ENCODE peak calls at places on chromosomes 13 and 19, in five cellular contexts. X is brain microvascular endothelial cell, W is body of pancreas, F is upper lobe of right lung, Z is astrocyte of the spinal cord. N is an unnamed sample.

GRCh38 chr19:23521471-23521870 is 126.2 kb upstream of the ZNF91 start:
- DNase-seq in W (no peak), F (no peak), Z (no peak), X (no peak), N (no peak)

GRCh38 chr13:98289339-98289935 is 112.4 kb upstream of the RNF113B start:
- DNase-seq in Z (no peak), W (no peak), F (no peak), X (peak), N (no peak)

GRCh38 chr13:39770514-39770913 is 115.1 kb downstream of the COG6 start:
- DNase-seq in Z (no peak), X (no peak), F (no peak), W (no peak), N (no peak)

GRCh38 chr13:63381078-63381859 is 1965.6 kb upstream of the PCDH20 start:
- DNase-seq in W (no peak), X (no peak), F (no peak), Z (no peak), N (no peak)

GRCh38 chr13:98190889-98191444 is 13.9 kb upstream of the RNF113B start:
- DNase-seq in W (no peak), Z (no peak), X (no peak), F (no peak), N (no peak)

GRCh38 chr19:51891193-51891747 is 3.5 kb upstream of the ZNF577 start:
- DNase-seq in X (no peak), F (no peak), W (no peak), Z (no peak), N (no peak)

GRCh38 chr13:51922771-51923480 is 61.2 kb downstream of the CCDC70 start:
- DNase-seq in F (no peak), Z (no peak), X (no peak), W (no peak), N (no peak)

GRCh38 chr13:75135325-75135825 is 346.6 kb downstream of the TBC1D4 start:
- DNase-seq in F (no peak), Z (peak), W (no peak), X (peak), N (no peak)

GRCh38 chr13:86601351-86601750 is 802.1 kb upstream of the SLITRK6 start:
- DNase-seq in F (no peak), X (no peak), W (no peak), Z (peak), N (no peak)

GRCh38 chr13:95704510-95704909 is 27.6 kb downstream of the DNAJC3 start:
- DNase-seq in Z (no peak), X (peak), W (peak), F (no peak), N (no peak)

GRCh38 chr13:31528758-31529157 is 210.6 kb upstream of the RXFP2 start:
- DNase-seq in W (no peak), X (no peak), F (no peak), Z (no peak), N (no peak)

GRCh38 chr13:93173656-93174055 is 53.0 kb upstream of the GPC6 start:
- DNase-seq in W (no peak), F (no peak), Z (peak), X (no peak), N (no peak)

GRCh38 chr19:52297601-52298358 is 811 bp downstream of the ZNF480 start:
- DNase-seq in F (no peak), X (no peak), W (no peak), Z (no peak), N (no peak)

GRCh38 chr13:113109151-113110047 is 3.8 kb downstream of the F7 start:
- DNase-seq in W (no peak), F (peak), Z (no peak), X (no peak), N (no peak)

GRCh38 chr13:27770809-27771208 is 21.5 kb upstream of the GSX1 start:
- DNase-seq in W (peak), Z (no peak), F (no peak), X (peak), N (peak)

GRCh38 chr19:40178756-40179155 is 12.5 kb upstream of the MAP3K10 start:
- DNase-seq in F (no peak), W (no peak), X (no peak), Z (no peak), N (no peak)

GRCh38 chr13:41006296-41006695 is 12.8 kb downstream of the ELF1 start:
- DNase-seq in F (no peak), W (no peak), X (no peak), Z (no peak), N (no peak)

GRCh38 chr13:46613409-46614049 is 60.6 kb downstream of the LRCH1 start:
- DNase-seq in F (no peak), Z (no peak), X (no peak), W (no peak), N (no peak)

GRCh38 chr19:2252481-2253105 is 3.5 kb downstream of the AMH start:
- DNase-seq in F (no peak), Z (no peak), X (no peak), W (no peak), N (no peak)

GRCh38 chr19:2253106-2254051 is 2.8 kb downstream of the JSRP1 start:
- DNase-seq in X (no peak), Z (no peak), F (no peak), W (no peak), N (no peak)

GRCh38 chr19:2254052-2254872 is 2.0 kb downstream of the JSRP1 start:
- DNase-seq in X (no peak), W (no peak), F (no peak), Z (no peak), N (no peak)

GRCh38 chr19:2255982-2256685 is at the start of gene JSRP1:
- DNase-seq in W (no peak), X (no peak), Z (no peak), F (no peak), N (no peak)

DNA sequence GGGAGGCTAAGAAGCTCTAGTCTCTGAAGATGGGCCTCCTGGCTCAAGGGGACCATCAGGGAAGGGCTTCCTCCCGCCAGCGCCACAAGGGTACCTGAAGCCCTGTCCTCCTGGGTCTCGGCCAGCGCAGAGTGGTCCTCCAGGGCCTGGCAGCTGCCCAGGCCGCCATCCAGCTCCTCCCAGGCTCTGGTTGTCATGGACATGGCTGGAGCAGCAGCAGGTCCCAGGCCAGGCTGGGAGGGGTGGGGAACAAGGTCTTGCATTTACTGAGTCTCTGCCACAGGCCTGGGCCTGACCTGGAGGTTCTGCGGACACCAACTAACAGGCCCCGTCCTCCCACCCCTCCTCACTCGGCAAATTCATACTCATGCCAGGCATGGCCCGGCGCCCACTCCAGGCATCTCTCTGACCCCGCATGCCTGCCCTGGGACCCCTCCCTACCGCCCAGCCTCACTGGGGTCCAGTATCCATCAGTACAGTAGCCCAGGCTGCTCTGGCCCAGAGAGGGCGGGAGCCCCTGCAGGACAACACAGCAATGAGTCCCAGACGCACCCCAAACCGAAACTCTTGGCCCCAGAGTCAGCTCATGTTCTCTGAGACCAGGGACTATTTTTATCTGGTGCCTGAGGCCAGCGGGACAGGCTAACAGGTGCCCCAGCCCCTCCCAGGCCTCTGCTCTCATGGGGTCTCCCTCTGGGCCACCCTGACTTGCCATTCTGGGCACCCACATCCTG is 938 bp downstream of the JSRP1 start:
- DNase-seq in X (no peak), F (no peak), W (no peak), Z (no peak), N (no peak)
- H3K4me3 ChIP-seq in X (no peak), F (no peak), W (no peak), Z (no peak), N (no peak)

GRCh38 chr13:79481685-79482052 is 714 bp downstream of the NDFIP2 start:
- DNase-seq in X (no peak), F (no peak), W (peak), Z (no peak), N (no peak)

GRCh38 chr13:79482271-79482970 is 1.5 kb downstream of the NDFIP2 start:
- DNase-seq in F (no peak), Z (peak), X (no peak), W (no peak), N (no peak)

GRCh38 chr13:79477968-79478367 is 3.0 kb upstream of the NDFIP2 start:
- DNase-seq in Z (no peak), W (no peak), X (no peak), F (no peak), N (no peak)

GRCh38 chr13:79483302-79483701 is 2.3 kb downstream of the NDFIP2 start:
- DNase-seq in W (no peak), X (peak), F (no peak), Z (peak), N (no peak)

GRCh38 chr13:79480954-79481684 is at the start of gene NDFIP2:
- DNase-seq in Z (peak), F (peak), W (peak), X (peak), N (peak)
- TF ChIP-seq CTCF in Z (no peak), F (peak), W (peak), X (peak), N (no peak)

DNA sequence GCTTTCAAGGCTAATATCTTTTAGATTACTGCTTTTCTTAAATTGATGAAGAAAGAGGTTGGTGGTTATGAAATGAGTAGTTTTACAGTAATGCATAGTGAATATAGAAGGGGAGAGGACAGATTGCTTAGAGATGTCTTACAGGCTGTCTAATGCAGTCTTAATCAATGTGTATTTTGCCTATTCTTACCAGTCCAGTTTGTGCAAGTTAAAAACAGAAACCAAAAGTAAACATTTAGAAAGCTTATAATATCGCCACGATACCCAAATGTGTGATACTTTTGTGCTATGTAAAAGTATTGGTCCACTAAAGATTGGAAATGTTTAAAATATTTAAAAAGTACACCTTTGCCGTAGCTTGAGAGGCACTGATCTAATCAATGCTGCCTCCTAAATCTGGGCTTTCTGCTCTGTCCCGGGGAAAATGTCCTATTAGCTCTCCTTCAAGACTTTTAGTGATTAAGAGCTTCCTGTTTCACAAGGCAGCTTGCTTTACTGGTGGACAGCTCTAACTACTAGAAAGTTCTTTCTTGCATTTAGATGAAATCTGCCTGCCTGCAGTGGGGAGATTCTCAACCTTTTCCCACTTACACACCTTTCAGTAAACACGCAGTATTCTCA is 64.7 kb downstream of the DNAJC15 start:
- DNase-seq in F (no peak), X (peak), W (no peak), Z (peak), N (no peak)
- H3K4me3 ChIP-seq in F (peak), X (no peak), W (peak), Z (no peak), N (peak)

GRCh38 chr19:19026299-19026971 is 6.9 kb downstream of the SUGP2 start:
- DNase-seq in Z (no peak), W (no peak), X (no peak), F (no peak), N (peak)
- TF ChIP-seq CTCF in Z (no peak), W (peak), X (peak), F (peak), N (peak)

GRCh38 chr13:83008496-83008895 is 873.8 kb downstream of the SLITRK1 start:
- DNase-seq in W (no peak), F (no peak), X (no peak), Z (no peak), N (no peak)

GRCh38 chr13:83007226-83007625 is 875.0 kb downstream of the SLITRK1 start:
- DNase-seq in W (no peak), Z (no peak), F (no peak), X (no peak), N (no peak)

GRCh38 chr13:83003185-83003584 is 879.1 kb downstream of the SLITRK1 start:
- DNase-seq in F (no peak), Z (no peak), X (no peak), W (no peak), N (no peak)
- H3K4me3 ChIP-seq in F (no peak), Z (no peak), X (no peak), W (no peak), N (no peak)

DNA sequence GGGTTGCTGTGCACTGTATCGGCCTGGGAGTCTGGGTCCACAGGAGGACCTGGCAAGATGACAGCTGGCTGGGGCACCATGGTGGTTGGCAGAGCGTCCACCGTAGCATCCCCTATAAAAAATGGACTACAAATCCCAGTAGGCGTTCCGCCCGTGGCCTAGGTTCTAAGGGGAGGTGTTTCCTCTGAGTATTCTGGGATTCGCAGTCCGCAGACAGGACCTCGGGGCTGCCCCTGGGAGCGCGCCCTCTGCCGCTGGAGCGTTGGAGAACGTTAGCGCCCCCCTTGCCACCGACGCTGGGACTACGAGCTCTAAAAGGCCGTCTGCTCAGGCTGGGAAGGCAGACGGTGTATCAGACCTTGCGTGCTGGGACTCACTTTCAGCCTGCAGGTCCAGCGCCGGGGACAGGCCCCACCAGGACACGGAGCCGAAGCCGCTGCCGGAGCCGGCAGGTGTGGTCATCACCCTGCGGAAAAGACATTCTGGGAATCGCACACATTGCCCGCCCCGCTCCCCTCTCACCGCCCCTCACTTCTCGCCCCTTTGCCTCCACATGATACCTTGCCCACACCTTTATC is 372 bp downstream of the DNAAF3 start:
- DNase-seq in Z (peak), F (peak), W (peak), X (peak), N (peak)
- TF ChIP-seq CTCF in Z (peak), F (peak), W (peak), X (peak), N (peak)

GRCh38 chr19:1286451-1286858 is 782 bp downstream of the EFNA2 start:
- DNase-seq in W (no peak), X (no peak), Z (no peak), F (no peak), N (no peak)

GRCh38 chr19:1285737-1286360 is at the start of gene EFNA2:
- DNase-seq in X (no peak), F (no peak), Z (no peak), W (no peak), N (no peak)

GRCh38 chr19:1288528-1289394 is 3.1 kb downstream of the EFNA2 start:
- DNase-seq in W (no peak), Z (no peak), X (no peak), F (no peak), N (no peak)

GRCh38 chr19:1287622-1288527 is 2.2 kb downstream of the EFNA2 start:
- DNase-seq in W (no peak), X (no peak), F (no peak), Z (no peak), N (no peak)

DNA sequence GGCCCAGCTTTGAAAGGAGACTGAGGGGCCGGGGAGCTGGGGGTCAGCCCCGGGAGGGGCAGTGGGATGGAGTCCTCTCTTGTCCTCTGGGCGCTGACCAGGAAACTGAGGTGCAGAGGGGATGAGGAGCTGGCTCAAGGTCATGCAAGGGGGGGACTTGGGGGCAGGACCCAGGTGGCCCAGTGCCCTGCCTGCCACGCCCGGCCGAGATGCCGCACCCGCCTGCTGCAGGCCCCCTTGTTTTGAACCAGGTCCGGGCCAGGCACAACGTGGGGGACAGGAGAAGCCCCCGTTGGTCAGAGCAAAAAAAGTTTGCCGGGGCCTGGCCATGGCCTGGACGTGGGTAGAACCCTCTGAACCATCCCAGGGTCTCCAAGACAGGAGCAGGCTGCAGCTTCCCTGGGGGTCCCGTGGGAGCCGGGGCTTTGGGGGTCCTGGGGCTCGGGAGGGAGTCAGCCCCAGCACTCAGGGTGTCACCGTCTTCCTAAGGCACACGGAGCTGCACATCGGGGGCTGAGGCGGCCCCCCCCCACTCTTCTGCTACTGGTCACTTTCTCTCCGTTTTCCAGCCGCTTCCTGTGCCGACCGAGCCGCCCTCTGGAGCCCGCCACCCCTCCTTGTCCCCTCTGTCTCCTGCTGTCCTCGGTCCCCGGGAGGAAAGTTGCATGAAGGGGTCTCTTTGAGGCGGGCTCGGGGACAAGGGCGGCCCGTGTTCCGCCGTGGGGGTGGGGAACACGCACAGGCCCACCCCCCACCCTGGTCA is 1.4 kb downstream of the EFNA2 start:
- DNase-seq in X (no peak), F (no peak), W (no peak), Z (no peak), N (no peak)
- H3K4me3 ChIP-seq in X (no peak), F (no peak), W (no peak), Z (no peak), N (no peak)

GRCh38 chr19:16441661-16442071 is 30.1 kb downstream of the EPS15L1 start:
- DNase-seq in X (no peak), Z (no peak), W (no peak), F (no peak), N (no peak)
- TF ChIP-seq CTCF in X (peak), Z (peak), W (peak), F (peak), N (peak)

GRCh38 chr19:56111601-56112312 is 9.3 kb downstream of the ZNF787 start:
- DNase-seq in Z (no peak), W (no peak), X (no peak), F (peak), N (peak)

GRCh38 chr19:56112313-56112709 is 8.8 kb downstream of the ZNF787 start:
- DNase-seq in X (no peak), Z (no peak), W (no peak), F (no peak), N (no peak)

GRCh38 chr19:56108447-56109195 is 12.5 kb downstream of the ZNF787 start:
- DNase-seq in X (no peak), W (peak), F (peak), Z (no peak), N (no peak)

GRCh38 chr19:56109216-56109615 is 11.9 kb downstream of the ZNF787 start:
- DNase-seq in W (no peak), X (no peak), F (no peak), Z (no peak), N (no peak)

DNA sequence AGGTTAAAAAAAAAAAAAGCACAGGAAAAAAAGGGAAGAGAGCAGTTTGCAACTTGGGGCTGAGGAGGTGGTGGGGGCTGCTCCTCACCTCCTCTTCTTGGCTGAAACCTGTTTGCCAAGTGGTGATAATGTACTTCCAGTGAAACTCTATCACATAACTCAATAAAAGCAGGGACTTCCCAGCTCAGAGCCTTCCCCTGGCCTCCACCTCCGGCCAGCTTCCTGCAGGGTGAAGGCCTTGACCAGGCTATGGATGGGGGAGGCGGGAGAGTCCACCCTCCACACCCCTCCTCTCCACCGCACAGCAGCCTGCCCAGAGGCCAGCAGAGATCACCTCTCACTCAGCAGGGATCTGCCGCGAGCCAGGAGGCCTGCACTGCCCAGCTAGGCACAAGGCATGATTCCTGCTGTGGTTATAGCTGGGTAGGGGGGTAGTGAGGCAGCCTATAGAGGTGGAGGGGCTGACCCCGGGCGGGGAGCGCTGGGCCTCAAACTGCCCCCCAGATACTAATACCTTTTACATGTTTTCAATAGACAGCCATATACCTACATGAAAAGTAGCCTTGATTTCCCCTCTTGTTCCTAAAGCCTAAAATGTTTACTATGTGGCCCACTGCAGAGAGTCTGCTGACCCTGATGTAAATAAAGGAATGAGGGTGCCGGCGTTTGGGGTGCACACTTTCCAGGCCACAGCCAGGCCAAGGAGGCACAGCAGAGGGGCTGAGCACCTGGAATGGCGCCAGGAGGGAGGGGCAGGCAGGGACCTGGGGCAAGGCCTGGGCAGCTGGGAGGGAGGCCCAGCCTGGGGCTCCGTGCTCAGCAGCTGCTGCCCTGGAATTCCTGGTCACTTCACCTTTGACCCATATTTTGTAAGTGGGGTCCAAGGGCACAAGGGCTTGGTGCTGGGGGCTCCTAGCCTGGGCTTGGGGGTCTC is 10.3 kb downstream of the ZNF787 start:
- DNase-seq in X (peak), Z (peak), W (peak), F (no peak), N (peak)
- H3K4me3 ChIP-seq in X (no peak), Z (no peak), W (no peak), F (no peak), N (peak)